ENCODE peak calls at places on chromosome 13, in ten cellular contexts. Q, R, E, X, L, T, K, I, G and Y are unnamed samples.

GRCh38 chr13:92390217-92390616 is 836.4 kb upstream of the GPC6 start:
- DNase-seq in L (no peak), I (peak), X (no peak), Q (no peak), R (peak), G (no peak), T (no peak), E (peak), K (no peak), Y (no peak)

GRCh38 chr13:94640676-94641075 is 39.0 kb downstream of the GPR180 start:
- DNase-seq in E (peak), L (peak), G (peak), R (no peak), T (no peak), X (peak), Q (no peak), K (no peak), I (peak), Y (peak)

GRCh38 chr13:111973186-111974064 is 93.5 kb upstream of the SOX1 start:
- DNase-seq in Q (no peak), G (no peak), T (no peak), R (no peak), E (no peak), L (no peak), X (no peak), K (no peak), I (no peak), Y (no peak)

GRCh38 chr13:27797228-27797624 is 4.9 kb downstream of the GSX1 start:
- DNase-seq in Q (no peak), E (peak), K (no peak), G (peak), I (no peak), T (no peak), L (peak), R (peak), X (peak), Y (peak)

GRCh38 chr13:37383856-37384255 is 214.7 kb downstream of the POSTN start:
- DNase-seq in Q (no peak), G (no peak), L (no peak), X (no peak), E (no peak), R (no peak), I (no peak), K (no peak), T (no peak), Y (no peak)

GRCh38 chr13:73341748-73342147 is 282.9 kb downstream of the KLF5 start:
- DNase-seq in K (no peak), Q (no peak), E (peak), T (no peak), G (peak), L (peak), X (peak), R (no peak), I (peak), Y (peak)

GRCh38 chr13:113907637-113908617 is 44.1 kb upstream of the GAS6 start:
- DNase-seq in L (peak), Q (no peak), X (peak), R (peak), E (peak), I (peak), T (no peak), K (no peak), G (peak), Y (peak)

GRCh38 chr13:59345316-59345715 is 818.4 kb downstream of the DIAPH3 start:
- DNase-seq in Q (no peak), G (peak), L (peak), T (no peak), E (no peak), K (no peak), R (peak), I (peak), X (no peak), Y (no peak)

GRCh38 chr13:97411894-97412460 is 22.0 kb upstream of the RAP2A start:
- DNase-seq in L (no peak), T (no peak), K (no peak), X (no peak), G (no peak), I (no peak), Q (no peak), E (peak), R (no peak), Y (no peak)

GRCh38 chr13:109646423-109646822 is 140.0 kb downstream of the IRS2 start:
- DNase-seq in E (no peak), I (no peak), L (no peak), Q (no peak), R (no peak), G (no peak), K (no peak), T (no peak), X (no peak), Y (no peak)

GRCh38 chr13:111980146-111980929 is 86.6 kb upstream of the SOX1 start:
- DNase-seq in T (no peak), G (no peak), K (no peak), L (no peak), E (no peak), R (no peak), I (no peak), Q (no peak), X (no peak), Y (no peak)

GRCh38 chr13:101144808-101145419 is 271.4 kb downstream of the NALCN start:
- DNase-seq in G (peak), T (no peak), E (peak), I (peak), Q (no peak), L (peak), K (no peak), R (peak), X (peak), Y (peak)

GRCh38 chr13:102399791-102400618 is 1.8 kb downstream of the FGF14 start:
- DNase-seq in I (no peak), X (no peak), R (peak), Q (no peak), L (no peak), G (no peak), E (no peak), K (no peak), T (peak), Y (peak)

GRCh38 chr13:51303063-51303552 is 36.4 kb upstream of the SERPINE3 start:
- DNase-seq in X (no peak), K (no peak), G (no peak), I (no peak), L (no peak), T (no peak), R (no peak), E (no peak), Q (no peak), Y (no peak)
- H3K4me3 ChIP-seq in X (no peak), K (no peak), G (no peak), I (no peak), L (no peak), T (no peak), R (no peak), E (no peak), Q (no peak), Y (no peak)

GRCh38 chr13:49441846-49442245 is 2.0 kb downstream of the CAB39L start:
- DNase-seq in K (no peak), G (peak), T (no peak), X (peak), E (peak), I (peak), Q (no peak), L (peak), R (peak), Y (peak)

GRCh38 chr13:49446473-49446872 is 2.4 kb downstream of the SETDB2 start:
- DNase-seq in I (no peak), G (no peak), Q (no peak), T (no peak), E (no peak), K (no peak), X (no peak), L (no peak), R (no peak), Y (no peak)

GRCh38 chr13:49444517-49445395 is 682 bp downstream of the SETDB2 start:
- DNase-seq in L (peak), T (no peak), Q (no peak), G (peak), I (peak), X (peak), K (no peak), R (peak), E (peak), Y (peak)

GRCh38 chr13:49443327-49443688 is 556 bp downstream of the CAB39L start:
- DNase-seq in T (no peak), K (no peak), L (peak), R (peak), X (peak), I (peak), E (no peak), Q (no peak), G (peak), Y (peak)

DNA sequence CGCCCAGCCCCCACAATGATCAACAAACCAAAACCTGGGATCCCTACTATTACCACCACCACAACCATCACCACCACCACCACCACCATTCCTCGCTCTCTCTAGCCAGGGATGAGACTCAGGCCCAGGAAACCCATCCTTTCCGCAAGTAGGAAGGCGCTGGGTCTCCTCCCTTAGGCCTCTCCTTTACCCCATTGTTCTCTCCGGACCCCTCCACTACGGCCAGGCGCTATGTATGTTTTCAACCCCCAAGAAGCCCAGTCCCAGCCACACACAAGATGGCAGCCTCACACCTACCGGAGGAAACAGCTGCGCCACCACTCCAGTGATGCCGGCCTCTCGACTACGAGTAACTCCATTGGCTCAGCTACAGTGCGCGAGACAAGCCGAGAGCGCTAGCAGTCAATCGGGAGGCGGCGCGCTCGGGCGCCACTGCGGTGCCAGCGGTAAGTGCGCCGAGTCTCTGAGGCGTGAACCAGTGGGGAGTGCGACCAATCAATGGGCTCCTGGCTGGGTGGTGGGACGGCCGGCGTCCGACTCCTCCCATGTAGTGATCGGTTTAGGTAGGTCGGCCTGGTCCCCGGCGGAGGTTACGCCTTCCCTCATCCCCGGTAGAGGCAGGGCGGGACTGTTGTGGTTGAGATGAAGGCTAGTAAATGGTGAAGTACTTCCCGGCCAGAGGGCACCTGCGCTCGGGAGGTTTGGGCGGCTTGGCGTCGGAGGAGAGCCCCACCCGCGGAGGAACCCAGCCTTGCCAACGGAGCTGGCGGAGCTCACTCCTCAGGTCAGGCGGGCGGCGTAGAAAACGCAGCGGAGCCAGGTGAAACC is at the start of the genes CAB39L and SETDB2:
- DNase-seq in Q (peak), X (peak), T (peak), K (peak), G (peak), I (peak), E (peak), R (peak), L (peak), Y (peak)
- TF ChIP-seq CTCF in Q (peak), X (peak), T (peak), K (peak), G (peak), I (no peak), E (peak), R (peak), L (peak), Y (peak)

GRCh38 chr13:44374348-44374712 is 706 bp downstream of the SERP2 start:
- DNase-seq in E (no peak), Q (no peak), T (no peak), I (no peak), G (no peak), L (no peak), R (no peak), X (no peak), K (no peak), Y (peak)

GRCh38 chr13:44378277-44378676 is 4.7 kb downstream of the SERP2 start:
- DNase-seq in I (no peak), R (no peak), X (no peak), K (no peak), Q (no peak), G (no peak), T (no peak), L (no peak), E (no peak), Y (no peak)

GRCh38 chr13:44371421-44371820 is 2.2 kb upstream of the SERP2 start:
- DNase-seq in L (no peak), G (no peak), X (no peak), I (no peak), Q (no peak), E (no peak), K (no peak), R (no peak), T (no peak), Y (no peak)

GRCh38 chr13:44373247-44373600 is 400 bp upstream of the SERP2 start:
- DNase-seq in I (no peak), R (no peak), G (no peak), X (no peak), E (no peak), L (no peak), Q (no peak), T (no peak), K (no peak), Y (no peak)

DNA sequence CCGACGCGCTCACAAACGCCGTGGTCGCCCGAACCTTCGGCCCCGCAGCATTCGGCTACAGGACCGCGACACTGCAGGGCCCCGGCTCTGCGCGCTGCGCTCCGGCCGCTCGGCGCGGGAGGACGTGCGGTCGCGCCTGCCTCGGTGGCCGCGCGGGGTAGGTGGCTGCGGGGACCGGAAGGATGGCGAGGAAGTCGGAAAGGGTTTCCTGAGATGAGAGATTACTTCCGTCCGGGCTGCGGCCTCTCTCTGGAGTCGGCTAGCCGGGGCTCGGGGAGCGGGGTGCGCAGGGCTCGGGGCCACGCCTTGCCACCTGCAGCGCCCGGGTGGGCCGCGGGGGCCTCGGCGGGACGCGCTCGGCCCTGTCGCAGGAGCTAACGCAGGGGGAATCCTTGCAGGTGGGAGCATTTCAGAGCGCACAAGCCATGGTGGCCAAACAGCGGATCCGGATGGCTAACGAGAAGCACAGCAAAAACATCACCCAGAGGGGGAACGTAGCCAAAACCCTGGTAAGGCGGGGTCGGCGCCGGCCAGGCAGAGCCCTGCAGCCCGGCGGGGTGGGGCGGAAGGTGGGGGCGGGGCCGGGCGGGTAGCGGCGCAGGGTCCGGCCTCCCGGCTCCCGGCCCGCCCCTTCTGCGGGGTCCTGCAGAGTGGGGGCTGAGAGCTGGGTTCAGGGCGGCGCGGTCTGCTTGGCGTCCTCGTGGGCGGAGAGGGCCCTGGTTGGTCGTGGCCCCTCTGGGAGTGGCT is at the start of gene SERP2:
- DNase-seq in R (peak), E (no peak), X (peak), Q (peak), T (peak), K (no peak), L (no peak), I (peak), G (no peak), Y (peak)
- H3K4me3 ChIP-seq in R (peak), E (peak), X (peak), Q (peak), T (peak), K (peak), L (peak), I (peak), G (peak), Y (peak)

GRCh38 chr13:40387775-40388174 is 278.7 kb downstream of the FOXO1 start:
- DNase-seq in E (no peak), Q (no peak), T (no peak), G (no peak), K (no peak), R (no peak), X (no peak), I (no peak), L (no peak), Y (no peak)

GRCh38 chr13:40386586-40386985 is 279.9 kb downstream of the FOXO1 start:
- DNase-seq in L (no peak), I (no peak), R (no peak), E (no peak), Q (no peak), K (no peak), X (no peak), T (no peak), G (no peak), Y (no peak)

GRCh38 chr13:40390290-40391008 is 276.0 kb downstream of the FOXO1 start:
- DNase-seq in I (no peak), T (no peak), K (no peak), Q (no peak), E (no peak), X (no peak), L (no peak), R (no peak), G (no peak), Y (no peak)

GRCh38 chr13:40389081-40389641 is 277.3 kb downstream of the FOXO1 start:
- DNase-seq in Q (no peak), T (no peak), G (no peak), I (no peak), E (no peak), K (no peak), R (no peak), L (peak), X (no peak), Y (no peak)

DNA sequence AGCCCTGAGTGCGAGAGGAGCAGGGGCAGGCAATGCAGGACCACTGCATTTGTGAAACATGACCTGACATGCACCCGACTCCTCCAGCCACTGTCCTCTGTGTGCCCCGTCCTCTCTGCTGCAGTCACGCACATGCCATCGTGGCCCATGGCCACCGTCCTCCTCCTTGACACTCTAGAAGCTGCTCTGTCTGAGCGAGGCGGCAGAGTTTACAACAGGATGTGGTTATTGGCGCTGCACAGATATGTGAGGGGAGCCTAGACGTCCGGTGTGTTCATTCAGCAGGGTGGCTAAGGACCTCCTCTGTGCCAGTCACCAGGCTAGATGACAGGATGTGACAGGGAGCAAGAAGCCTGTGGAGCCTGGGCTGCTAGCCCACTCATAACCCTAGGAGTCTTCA is 277.8 kb downstream of the FOXO1 start:
- DNase-seq in I (peak), G (peak), T (no peak), K (no peak), Q (no peak), R (no peak), L (peak), X (no peak), E (peak), Y (no peak)
- TF ChIP-seq CTCF in I (no peak), G (no peak), T (no peak), K (no peak), Q (no peak), R (no peak), L (no peak), X (no peak), E (no peak), Y (no peak)

GRCh38 chr13:99658266-99658991 is 157.2 kb downstream of the TM9SF2 start:
- DNase-seq in E (peak), G (peak), X (peak), L (peak), K (no peak), I (peak), R (peak), T (peak), Q (peak), Y (peak)

GRCh38 chr13:99656843-99657506 is 155.7 kb downstream of the TM9SF2 start:
- DNase-seq in I (no peak), T (no peak), Q (no peak), K (no peak), G (no peak), E (no peak), R (no peak), L (peak), X (no peak), Y (no peak)

GRCh38 chr13:99659234-99659633 is 158.0 kb downstream of the TM9SF2 start:
- DNase-seq in I (no peak), T (no peak), R (no peak), E (no peak), L (no peak), Q (no peak), G (no peak), K (no peak), X (no peak), Y (no peak)

GRCh38 chr13:99656092-99656745 is 154.9 kb downstream of the TM9SF2 start:
- DNase-seq in I (peak), L (peak), R (peak), T (peak), E (peak), X (peak), G (peak), Q (peak), K (peak), Y (peak)

GRCh38 chr13:99657848-99658265 is 156.6 kb downstream of the TM9SF2 start:
- DNase-seq in K (no peak), I (peak), X (peak), Q (peak), E (peak), R (peak), G (peak), L (peak), T (peak), Y (peak)
- H3K4me3 ChIP-seq in K (peak), I (peak), X (peak), Q (peak), E (peak), R (peak), G (peak), L (peak), T (peak), Y (peak)

DNA sequence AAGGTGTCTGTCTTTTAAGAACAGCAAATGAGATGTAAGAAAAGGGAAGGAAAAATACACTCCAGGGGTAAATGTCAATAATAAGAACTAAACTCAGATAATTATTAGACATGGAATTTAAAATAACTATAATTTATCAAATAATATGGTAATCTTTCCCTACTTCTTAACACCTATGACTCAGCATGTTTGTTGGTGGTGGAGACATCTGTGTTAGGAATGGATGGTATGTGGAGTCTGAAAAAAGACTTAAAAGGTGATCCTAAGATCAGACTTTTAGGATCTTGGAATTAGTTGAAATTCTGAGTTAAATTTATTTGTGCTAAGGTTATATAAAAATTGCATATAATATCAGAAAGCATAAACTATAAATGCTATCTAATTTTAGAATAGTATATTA is 915.1 kb downstream of the SLITRK5 start:
- DNase-seq in G (no peak), I (peak), Q (no peak), T (no peak), R (no peak), E (no peak), K (no peak), X (no peak), L (peak), Y (no peak)
- TF ChIP-seq CTCF in G (no peak), I (no peak), Q (no peak), T (no peak), R (no peak), E (no peak), K (no peak), X (no peak), L (no peak), Y (no peak)

DNA sequence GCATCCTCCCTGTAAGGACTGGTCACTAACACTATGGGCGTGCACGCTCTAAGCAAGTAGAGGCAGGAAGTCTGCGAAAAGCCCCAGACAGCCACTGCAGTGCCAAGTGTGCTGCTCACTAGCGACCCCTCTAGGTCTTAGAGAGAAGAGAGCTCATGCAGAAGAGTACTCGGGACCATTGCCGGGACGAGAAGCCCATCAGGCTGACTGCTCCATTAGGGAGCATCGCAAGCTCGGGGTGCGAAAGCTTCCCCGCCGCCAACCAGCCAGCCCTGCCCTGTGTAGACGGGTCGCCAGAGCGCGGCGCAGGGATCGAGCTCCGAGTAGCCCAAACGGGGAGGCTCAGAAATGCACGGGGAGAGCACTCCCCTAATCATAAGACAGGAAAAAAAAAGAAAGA is 16.6 kb downstream of the POU4F1 start:
- DNase-seq in T (no peak), G (no peak), E (no peak), Q (no peak), L (no peak), R (peak), I (no peak), K (no peak), X (no peak), Y (no peak)
- H3K4me3 ChIP-seq in T (no peak), G (no peak), E (no peak), Q (no peak), L (no peak), R (no peak), I (no peak), K (no peak), X (no peak), Y (no peak)